ENCODE peak calls at places on chromosomes 16 and 17, in ten cellular contexts. J, T, U, H, S, G, F, Q, A and K are unnamed samples.

GRCh38 chr17:80997471-80998387 is 6.1 kb downstream of the CHMP6 start:
- DNase-seq in Q (peak), J (no peak), F (no peak), S (no peak), U (no peak), G (no peak), A (peak), T (peak), H (no peak), K (no peak)

GRCh38 chr16:11097094-11097781 is 152.9 kb downstream of the CLEC16A start:
- DNase-seq in H (no peak), S (no peak), G (no peak), U (no peak), T (no peak), Q (no peak), F (no peak), A (no peak), J (no peak), K (no peak)

GRCh38 chr17:28174352-28175046 is 132.0 kb downstream of the NLK start:
- DNase-seq in A (no peak), U (no peak), F (no peak), S (no peak), T (peak), H (no peak), G (no peak), J (peak), Q (peak), K (no peak)

GRCh38 chr16:74297296-74297665 is 667 bp downstream of the PSMD7 start:
- DNase-seq in T (peak), F (peak), Q (peak), A (peak), U (no peak), S (peak), G (peak), H (no peak), J (peak), K (peak)

GRCh38 chr16:48014349-48015135 is 141.3 kb downstream of the ABCC12 start:
- DNase-seq in J (peak), Q (peak), G (no peak), T (peak), U (peak), S (peak), H (peak), A (peak), F (peak), K (peak)

GRCh38 chr17:78925662-78926555 is 722 bp upstream of the TIMP2 start:
- DNase-seq in Q (no peak), H (no peak), S (peak), U (no peak), T (peak), A (peak), J (no peak), G (no peak), F (peak), K (peak)

GRCh38 chr16:11370084-11370931 is 25.0 kb downstream of the RMI2 start:
- DNase-seq in S (no peak), H (no peak), A (peak), T (no peak), J (no peak), F (no peak), Q (no peak), U (no peak), G (no peak), K (no peak)

GRCh38 chr17:57572062-57572461 is 173.0 kb downstream of the CCDC182 start:
- DNase-seq in Q (no peak), S (no peak), T (no peak), U (no peak), F (no peak), G (no peak), A (no peak), J (no peak), H (no peak), K (no peak)

GRCh38 chr17:40451420-40451819 is 8.2 kb downstream of the IGFBP4 start:
- DNase-seq in A (peak), T (peak), Q (no peak), S (no peak), H (no peak), U (no peak), F (no peak), J (no peak), G (no peak), K (no peak)

GRCh38 chr16:27425961-27426360 is 24.0 kb downstream of the IL21R start:
- DNase-seq in S (no peak), U (no peak), F (no peak), Q (no peak), A (no peak), H (no peak), J (no peak), T (no peak), G (no peak), K (no peak)

GRCh38 chr16:1101573-1102332 is 5.7 kb upstream of the C1QTNF8 start:
- DNase-seq in F (no peak), A (no peak), Q (no peak), S (no peak), J (no peak), U (no peak), G (no peak), H (no peak), T (no peak), K (no peak)

GRCh38 chr17:28018439-28019070 is 23.9 kb upstream of the NLK start:
- DNase-seq in J (peak), G (no peak), H (peak), Q (peak), S (no peak), F (no peak), U (no peak), A (no peak), T (peak), K (no peak)

GRCh38 chr16:13234999-13235398 is 333.6 kb downstream of the SHISA9 start:
- DNase-seq in J (no peak), A (no peak), U (no peak), S (no peak), G (no peak), H (no peak), T (no peak), Q (no peak), F (no peak), K (no peak)

GRCh38 chr16:86044241-86044671 is 145.3 kb downstream of the IRF8 start:
- DNase-seq in S (peak), Q (peak), A (peak), J (no peak), T (peak), G (peak), F (peak), U (peak), H (peak), K (peak)

GRCh38 chr16:88325087-88325750 is 57.5 kb upstream of the ZNF469 start:
- DNase-seq in T (no peak), H (no peak), F (no peak), U (no peak), G (no peak), A (no peak), Q (no peak), S (no peak), J (no peak), K (no peak)

GRCh38 chr17:80529104-80529903 is 15.3 kb upstream of the RPTOR start:
- DNase-seq in T (no peak), F (no peak), J (no peak), U (no peak), H (no peak), Q (no peak), G (no peak), S (no peak), A (no peak), K (no peak)

GRCh38 chr16:29644338-29644857 is 18.6 kb upstream of the SPN start:
- DNase-seq in S (no peak), H (no peak), A (no peak), U (no peak), Q (no peak), G (no peak), F (no peak), J (no peak), T (no peak), K (no peak)

GRCh38 chr16:80029706-80030481 is 429.4 kb upstream of the MAF start:
- DNase-seq in F (no peak), J (peak), U (no peak), H (no peak), S (no peak), Q (no peak), A (no peak), G (no peak), T (no peak), K (no peak)

GRCh38 chr16:17963185-17963836 is 373.2 kb downstream of the NPIPA8 start:
- DNase-seq in A (no peak), S (peak), G (no peak), J (no peak), Q (no peak), F (no peak), U (no peak), T (no peak), H (no peak), K (no peak)

GRCh38 chr16:30844671-30845449 is 49.0 kb downstream of the BCL7C start:
- DNase-seq in T (peak), J (peak), U (peak), Q (peak), A (peak), F (peak), G (peak), H (peak), S (peak), K (peak)

GRCh38 chr16:70750893-70751467 is 50.0 kb downstream of the VAC14 start:
- DNase-seq in S (no peak), A (no peak), Q (no peak), F (no peak), U (no peak), G (no peak), T (peak), H (peak), J (no peak), K (no peak)

GRCh38 chr17:325270-325976 is 27.2 kb downstream of the RPH3AL start:
- DNase-seq in G (no peak), S (no peak), J (no peak), Q (no peak), H (no peak), A (no peak), T (no peak), F (no peak), U (no peak), K (no peak)

GRCh38 chr17:2312736-2313135 is 9.0 kb downstream of the SRR start:
- DNase-seq in J (no peak), G (no peak), Q (no peak), U (no peak), T (peak), A (no peak), F (no peak), S (no peak), H (no peak), K (no peak)

GRCh38 chr16:46972971-46973456 is 460 bp downstream of the DNAJA2 start:
- DNase-seq in H (peak), Q (peak), S (peak), A (peak), F (peak), U (no peak), T (peak), G (peak), J (peak), K (peak)

GRCh38 chr17:44911133-44912001 is 3.9 kb downstream of the GFAP start:
- DNase-seq in Q (peak), U (peak), J (no peak), F (peak), H (no peak), G (peak), A (peak), T (peak), S (peak), K (peak)

GRCh38 chr16:87076950-87077749 is 240.0 kb downstream of the C16orf95 start:
- DNase-seq in Q (peak), U (peak), G (peak), S (peak), A (peak), H (peak), J (peak), T (peak), F (peak), K (peak)

GRCh38 chr16:83102336-83102735 is 475.6 kb downstream of the CDH13 start:
- DNase-seq in G (no peak), T (no peak), F (no peak), A (no peak), J (no peak), Q (no peak), H (no peak), U (no peak), S (no peak), K (no peak)

GRCh38 chr17:21523482-21524210 is 147.5 kb downstream of the KCNJ12 start:
- DNase-seq in J (no peak), F (no peak), H (no peak), G (no peak), S (no peak), U (no peak), Q (no peak), T (no peak), A (no peak), K (no peak)

GRCh38 chr17:42548070-42548837 is 4.5 kb upstream of the HSD17B1 start:
- DNase-seq in A (peak), G (no peak), T (peak), J (no peak), Q (peak), S (peak), H (peak), U (no peak), F (peak), K (peak)
- TF ChIP-seq EZH2 in A (no peak), G (no peak), T (no peak), J (no peak), Q (no peak), S (no peak), H (no peak), U (no peak), F (no peak), K (no peak)

GRCh38 chr17:73952498-73953205 is 250.8 kb upstream of the RPL38 start:
- DNase-seq in A (peak), U (no peak), J (no peak), T (no peak), Q (no peak), H (no peak), S (peak), F (peak), G (peak), K (peak)
- TF ChIP-seq CTCF in A (peak), U (no peak), J (peak), T (no peak), Q (peak), H (no peak), S (peak), F (peak), G (peak), K (peak)

GRCh38 chr17:48178327-48178726 is 70.8 kb downstream of the SNX11 start:
- DNase-seq in J (no peak), S (no peak), U (no peak), T (no peak), H (no peak), A (no peak), Q (no peak), F (no peak), G (no peak), K (peak)
- TF ChIP-seq EZH2 in J (no peak), S (no peak), U (no peak), T (no peak), H (no peak), A (no peak), Q (no peak), F (no peak), G (no peak), K (no peak)

GRCh38 chr16:4612474-4612931 is 2.2 kb downstream of the UBALD1 start:
- DNase-seq in A (no peak), J (no peak), H (no peak), F (peak), S (peak), G (no peak), T (no peak), Q (no peak), U (no peak), K (no peak)
- TF ChIP-seq CTCF in A (no peak), J (no peak), H (no peak), F (peak), S (peak), G (no peak), T (peak), Q (no peak), U (no peak), K (no peak)

DNA sequence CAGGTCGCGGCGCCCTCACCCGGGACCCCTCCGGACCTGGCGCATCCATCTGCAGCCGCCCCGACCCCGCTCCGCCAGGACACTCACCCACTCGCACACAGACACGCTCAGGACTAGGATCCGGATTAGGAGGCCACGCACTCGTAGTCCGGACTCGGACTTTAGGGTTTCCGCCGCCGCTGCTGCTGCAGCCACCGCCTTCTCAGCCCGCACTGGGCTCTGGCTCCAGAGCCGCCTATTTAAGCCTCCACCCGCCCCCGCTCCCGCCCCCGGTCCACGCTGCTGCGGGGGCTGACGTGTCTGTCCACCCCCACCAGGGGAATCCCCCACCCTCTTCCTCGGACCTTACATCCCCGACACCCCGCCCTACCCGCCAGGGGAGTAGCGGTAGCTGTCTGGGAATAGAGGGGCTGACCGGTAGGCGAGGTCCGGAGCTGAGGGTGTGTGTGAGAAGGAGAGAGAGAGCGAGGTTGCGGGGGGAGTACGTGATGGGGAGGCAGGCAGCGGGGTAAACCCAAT is at the start of gene RRAD:
- DNase-seq in A (peak), T (peak), F (peak), S (peak), U (no peak), J (no peak), Q (no peak), H (no peak), G (peak), K (no peak)
- TF ChIP-seq EZH2 in A (peak), T (no peak), F (peak), S (peak), U (no peak), J (no peak), Q (peak), H (no peak), G (no peak), K (peak)